ENCODE peak calls at places on chromosomes 16 and 17, in five cellular contexts. One of them, this sample, is unnamed.
A peak's percentile ranks its signal among the peaks of the same experiment; 100 is the strongest.

GRCh38 chr16:57563487-57563750 is 21.0 kb downstream of the ADGRG5 start:
- DNase-seq in RCC 7860: no peak
- DNase-seq in K562: no peak
- DNase-seq in ACHN: no peak
- DNase-seq in left colon: no peak
- DNase-seq in this sample: no peak

GRCh38 chr16:9135797-9136196 is 44.4 kb downstream of the HAPSTR1 start:
- DNase-seq in ACHN: peak; percentile 32
- DNase-seq in left colon: no peak
- DNase-seq in K562: no peak
- DNase-seq in RCC 7860: peak; percentile 25
- DNase-seq in this sample: peak; percentile 64

GRCh38 chr16:735982-736453 is 4.8 kb downstream of the CIAO3 start:
- DNase-seq in K562: no peak
- DNase-seq in ACHN: no peak
- DNase-seq in RCC 7860: no peak
- DNase-seq in left colon: no peak
- DNase-seq in this sample: no peak

GRCh38 chr17:20266806-20267458 is 200.4 kb downstream of the LGALS9B start:
- DNase-seq in RCC 7860: peak; percentile 11
- DNase-seq in ACHN: peak; percentile 28
- DNase-seq in left colon: no peak
- DNase-seq in K562: peak; percentile 33
- DNase-seq in this sample: peak; percentile 51

GRCh38 chr16:3021449-3022207 is 1.5 kb downstream of the TNFRSF12A start:
- DNase-seq in K562: peak; percentile 71
- DNase-seq in ACHN: peak; percentile 97
- DNase-seq in left colon: peak; percentile 91
- DNase-seq in RCC 7860: peak; percentile 97
- DNase-seq in this sample: peak; percentile 87

GRCh38 chr16:20136446-20136968 is 62.8 kb upstream of the GPR139 start:
- DNase-seq in K562: no peak
- DNase-seq in ACHN: peak; percentile 89
- DNase-seq in left colon: no peak
- DNase-seq in RCC 7860: no peak
- DNase-seq in this sample: no peak

GRCh38 chr17:65220732-65221131 is 83.6 kb downstream of the RGS9 start:
- DNase-seq in ACHN: no peak
- DNase-seq in K562: no peak
- DNase-seq in RCC 7860: peak; percentile 12
- DNase-seq in left colon: no peak
- DNase-seq in this sample: no peak

GRCh38 chr17:18362509-18363020 is 785 bp downstream of the SHMT1 start:
- DNase-seq in RCC 7860: peak; percentile 64
- DNase-seq in K562: no peak
- DNase-seq in left colon: peak; percentile 74
- DNase-seq in ACHN: peak; percentile 95
- DNase-seq in this sample: peak; percentile 24

GRCh38 chr16:3987231-3987630 is 106.7 kb upstream of the CREBBP start:
- DNase-seq in ACHN: no peak
- DNase-seq in RCC 7860: no peak
- DNase-seq in K562: no peak
- DNase-seq in left colon: no peak
- DNase-seq in this sample: no peak

This sample was measured in OCI-M1.